ENCODE peak calls at places on chromosomes 4 and X, in nine cellular contexts. U is non-pigmented ciliary epithelial cell; O is lower leg skin; W is stimulated activated CD4-positive, alpha-beta T cell treated with anti-CD3 and anti-CD28 coated beads, TNF-alpha, amount 100 ng/mL, for 4 hours; E is activated gamma-delta T cell; P is EH; N is fibroblast of mammary gland; M is fibroblast of the conjunctiva; K is EL. Q is an unnamed sample.

GRCh38 chrX:17046478-17047097 is 100.1 kb downstream of the REPS2 start:
- DNase-seq in U (no peak), O (no peak), W (no peak), E (no peak), P (peak), N (peak), M (peak), K (peak), Q (peak)

GRCh38 chr4:7769936-7770674 is 169.6 kb downstream of the AFAP1 start:
- DNase-seq in U (no peak), O (no peak), W (no peak), E (no peak), P (peak), N (peak), M (peak), K (no peak), Q (peak)

GRCh38 chr4:1578301-1578781 is 105.8 kb downstream of the FAM53A start:
- DNase-seq in U (no peak), O (no peak), W (no peak), E (no peak), P (peak), N (no peak), M (no peak), K (no peak), Q (no peak)

GRCh38 chrX:70166601-70167590 is 10.4 kb upstream of the DGAT2L6 start:
- DNase-seq in U (peak), O (no peak), W (no peak), E (no peak), P (peak), N (peak), M (peak), K (peak), Q (peak)

GRCh38 chrX:150616863-150617198 is 48.4 kb downstream of the MTM1 start:
- DNase-seq in U (peak), O (no peak), W (no peak), E (no peak), P (no peak), N (peak), M (no peak), K (no peak), Q (no peak)

GRCh38 chrX:129663171-129663570 is 8.4 kb upstream of the APLN start:
- DNase-seq in U (no peak), O (no peak), W (no peak), E (no peak), P (peak), N (peak), M (no peak), K (no peak), Q (peak)

GRCh38 chr4:184265566-184266351 is 48.1 kb upstream of the ENPP6 start:
- DNase-seq in U (peak), O (peak), W (no peak), E (no peak), P (peak), N (peak), M (no peak), K (peak), Q (peak)

GRCh38 chr4:56505269-56506109 is at the start of gene ARL9:
- DNase-seq in U (peak), O (peak), W (peak), E (peak), P (peak), N (peak), M (peak), K (peak), Q (peak)

GRCh38 chr4:176789955-176790354 is 2.8 kb downstream of the VEGFC start:
- DNase-seq in U (no peak), O (no peak), W (no peak), E (no peak), P (peak), N (peak), M (peak), K (peak), Q (peak)

GRCh38 chr4:175891863-175892262 is 79.8 kb upstream of the GPM6A start:
- DNase-seq in U (no peak), O (no peak), W (no peak), E (no peak), P (peak), N (peak), M (no peak), K (peak), Q (peak)

GRCh38 chr4:122003335-122003734 is 51.5 kb upstream of the TRPC3 start:
- DNase-seq in U (no peak), O (no peak), W (no peak), E (no peak), P (peak), N (peak), M (no peak), K (peak), Q (peak)

Q was measured in ELR.